ENCODE peak calls at places on chromosomes 3 and 15, in ten cellular contexts. R is H9; K is iris pigment epithelial cell; C is T-helper 2 cell treated with Interferon-gamma antibody and Interleukin-4, amounts not matched to agents 5 μg/mL and 100 μg/mL, for 36 hours; S is KG1; I is neural crest cell; G is NAMALWA; J is NCI-H1092 treated with DMSO at 0.1 percent for 48 hours; A is iPS DF 6.9; M is NCI-H1105 treated with DMSO at 0.1 percent for 48 hours. B is an unnamed sample.

GRCh38 chr3:15284121-15284889 is 48.1 kb downstream of the SH3BP5 start:
- DNase-seq in C (no peak), A (no peak), J (peak), S (no peak), K (no peak), R (no peak), G (no peak), I (no peak), M (peak), B (peak)

GRCh38 chr15:71532994-71533393 is 277.4 kb upstream of the NR2E3 start:
- DNase-seq in C (no peak), I (no peak), R (peak), K (peak), G (peak), J (no peak), A (peak), S (no peak), M (peak), B (peak)

GRCh38 chr15:89244512-89244869 is 712 bp downstream of the FANCI start:
- DNase-seq in C (no peak), I (no peak), R (no peak), G (no peak), A (no peak), M (no peak), K (peak), S (no peak), J (no peak), B (no peak)

GRCh38 chr15:93124126-93124525 is 35.1 kb upstream of the RGMA start:
- DNase-seq in R (no peak), J (no peak), G (no peak), K (no peak), I (no peak), M (no peak), S (no peak), A (no peak), C (no peak), B (no peak)

GRCh38 chr3:41112466-41112865 is 86.8 kb upstream of the CTNNB1 start:
- DNase-seq in K (no peak), A (no peak), G (peak), R (no peak), M (no peak), J (no peak), C (no peak), S (no peak), I (no peak), B (no peak)

GRCh38 chr15:100124936-100125626 is 216.7 kb downstream of the ADAMTS17 start:
- DNase-seq in K (no peak), S (no peak), A (no peak), G (no peak), I (no peak), J (peak), M (no peak), R (no peak), C (no peak), B (no peak)

GRCh38 chr3:37348736-37349396 is 174.5 kb upstream of the LRRFIP2 start:
- DNase-seq in J (no peak), G (no peak), A (no peak), S (no peak), C (no peak), M (no peak), K (no peak), R (no peak), I (no peak), B (no peak)

GRCh38 chr3:136277115-136277514 is 27.0 kb downstream of the PCCB start:
- DNase-seq in M (peak), J (peak), G (no peak), S (no peak), R (no peak), A (no peak), C (no peak), I (no peak), K (no peak), B (peak)

GRCh38 chr3:120622870-120623718 is 27.0 kb downstream of the NDUFB4 start:
- DNase-seq in I (peak), R (peak), S (no peak), G (peak), K (no peak), A (no peak), M (no peak), J (no peak), C (no peak), B (peak)

GRCh38 chr15:75727031-75727531 is 14.4 kb upstream of the CSPG4 start:
- DNase-seq in A (no peak), I (no peak), R (no peak), C (no peak), J (no peak), S (no peak), M (no peak), K (no peak), G (no peak), B (no peak)

B was measured in NCI-H2081.